ENCODE peak calls at places on chromosome 13, in four cellular contexts. A is activated CD4-positive, CD25-positive, alpha-beta regulatory T cell treated with anti-CD3 and anti-CD28 coated beads, Interleukin-2, amount 50 U/mL, for 16 hours; Z is NCI-H1436; S is A673. P is an unnamed sample.

GRCh38 chr13:75788494-75788991 is 152.4 kb downstream of the LMO7 start:
- DNase-seq in S (peak), Z (no peak), A (no peak), P (no peak)

GRCh38 chr13:48828962-48829405 is 146.7 kb upstream of the FNDC3A start:
- DNase-seq in S (no peak), Z (peak), A (no peak), P (peak)

GRCh38 chr13:114124921-114125320 is 7.5 kb downstream of the RASA3 start:
- DNase-seq in Z (no peak), A (peak), S (peak), P (peak)

GRCh38 chr13:78978381-78978998 is 319.5 kb upstream of the OBI1 start:
- DNase-seq in S (peak), A (no peak), Z (peak), P (peak)

GRCh38 chr13:47455581-47455980 is 545.5 kb downstream of the SUCLA2 start:
- DNase-seq in A (no peak), Z (no peak), S (no peak), P (no peak)

GRCh38 chr13:79211377-79211776 is 194.7 kb downstream of the RBM26 start:
- DNase-seq in S (no peak), A (no peak), Z (no peak), P (no peak)

GRCh38 chr13:66992183-66992582 is 238.0 kb downstream of the PCDH9 start:
- DNase-seq in Z (no peak), A (no peak), S (no peak), P (no peak)

GRCh38 chr13:65268009-65268408 is 1962.1 kb downstream of the PCDH9 start:
- DNase-seq in S (no peak), A (no peak), Z (no peak), P (no peak)

GRCh38 chr13:25632166-25632888 is 260.6 kb downstream of the ATP8A2 start:
- DNase-seq in A (no peak), S (no peak), Z (no peak), P (no peak)

GRCh38 chr13:53160211-53160610 is 131.6 kb downstream of the OLFM4 start:
- DNase-seq in Z (no peak), A (no peak), S (no peak), P (no peak)

GRCh38 chr13:35857769-35858168 is 273.4 kb downstream of the DCLK1 start:
- DNase-seq in Z (no peak), A (no peak), S (no peak), P (no peak)

GRCh38 chr13:110216403-110217041 is 90.4 kb downstream of the COL4A1 start:
- DNase-seq in S (no peak), Z (no peak), A (no peak), P (no peak)

GRCh38 chr13:102484329-102484728 is 82.5 kb upstream of the FGF14 start:
- DNase-seq in S (peak), A (no peak), Z (no peak), P (peak)

GRCh38 chr13:20974981-20975585 is 72.5 kb upstream of the XPO4 start:
- DNase-seq in S (no peak), A (no peak), Z (no peak), P (no peak)

GRCh38 chr13:53101883-53102282 is 73.3 kb downstream of the OLFM4 start:
- DNase-seq in Z (no peak), S (no peak), A (no peak), P (no peak)

GRCh38 chr13:96473463-96474157 is 383.7 kb downstream of the HS6ST3 start:
- DNase-seq in A (no peak), S (no peak), Z (no peak), P (no peak)

GRCh38 chr13:77980592-77980991 is 62.0 kb upstream of the EDNRB start:
- DNase-seq in Z (no peak), A (no peak), S (peak), P (no peak)

GRCh38 chr13:33799950-33800592 is 17.9 kb upstream of the RFC3 start:
- DNase-seq in A (no peak), Z (no peak), S (peak), P (peak)

GRCh38 chr13:52713894-52714293 is 25.7 kb downstream of the CNMD start:
- DNase-seq in Z (no peak), S (no peak), A (no peak), P (no peak)

GRCh38 chr13:41460930-41461329 is 3.6 kb downstream of the RGCC start:
- DNase-seq in Z (no peak), S (no peak), A (no peak), P (no peak)

GRCh38 chr13:33874871-33875270 is 56.9 kb downstream of the RFC3 start:
- DNase-seq in S (no peak), Z (no peak), A (no peak), P (no peak)

GRCh38 chr13:50079278-50080157 is 64.3 kb downstream of the KCNRG start:
- DNase-seq in Z (no peak), S (no peak), A (no peak), P (no peak)

GRCh38 chr13:41549491-41549890 is 92.1 kb downstream of the RGCC start:
- DNase-seq in S (no peak), A (no peak), Z (no peak), P (no peak)

GRCh38 chr13:52925221-52925620 is 76.8 kb upstream of the PCDH8 start:
- DNase-seq in S (no peak), Z (no peak), A (no peak), P (no peak)

GRCh38 chr13:76516013-76516412 is 370.2 kb downstream of the KCTD12 start:
- DNase-seq in A (no peak), Z (no peak), S (no peak), P (no peak)

GRCh38 chr13:30049692-30050091 is 199.3 kb upstream of the UBL3 start:
- DNase-seq in Z (no peak), S (no peak), A (no peak), P (no peak)

GRCh38 chr13:42084722-42085121 is 36.3 kb downstream of the DGKH start:
- DNase-seq in A (no peak), Z (no peak), S (no peak), P (no peak)

GRCh38 chr13:31947105-31947504 is 84.5 kb upstream of the FRY start:
- DNase-seq in Z (no peak), A (no peak), S (no peak), P (no peak)

GRCh38 chr13:76512676-76513277 is 373.4 kb downstream of the KCTD12 start:
- DNase-seq in Z (no peak), S (peak), A (no peak), P (no peak)

GRCh38 chr13:76832258-76832988 is 53.8 kb downstream of the KCTD12 start:
- DNase-seq in Z (no peak), A (no peak), S (no peak), P (no peak)

GRCh38 chr13:45681101-45681500 is 21.0 kb upstream of the CBY2 start:
- DNase-seq in A (no peak), Z (no peak), S (no peak), P (no peak)

GRCh38 chr13:28885191-28885590 is 65.1 kb downstream of the MTUS2 start:
- DNase-seq in Z (no peak), S (no peak), A (no peak), P (no peak)

GRCh38 chr13:114099191-114099590 is 33.2 kb downstream of the RASA3 start:
- DNase-seq in Z (no peak), A (no peak), S (peak), P (no peak)

GRCh38 chr13:108297114-108297513 is 27.6 kb downstream of the TNFSF13B start:
- DNase-seq in A (no peak), Z (no peak), S (no peak), P (no peak)

GRCh38 chr13:77838271-77838670 is 80.4 kb downstream of the EDNRB start:
- DNase-seq in Z (no peak), A (no peak), S (no peak), P (no peak)

GRCh38 chr13:24680258-24680920 is at the start of gene ATP12A:
- DNase-seq in S (peak), Z (no peak), A (no peak), P (no peak)

GRCh38 chr13:76823969-76824368 is 62.2 kb downstream of the KCTD12 start:
- DNase-seq in Z (no peak), S (no peak), A (no peak), P (no peak)

GRCh38 chr13:60981407-60981806 is 434.2 kb downstream of the PCDH20 start:
- DNase-seq in S (no peak), A (no peak), Z (no peak), P (no peak)

P was measured in NAMALWA.